ENCODE peak calls at places on chromosomes 2 and 18, in seven cellular contexts. G is body of pancreas, W is ovary, B is breast epithelium, Z is A549, T is IMR-90, K is GM12892. R is an unnamed sample.

GRCh38 chr2:236157366-236157765 is 10.8 kb downstream of the GBX2 start:
- DNase-seq in Z (no peak), T (no peak), K (no peak), B (no peak), W (no peak), G (no peak), R (peak; percentile 48)

GRCh38 chr18:37298816-37299215 is 266.8 kb downstream of the CELF4 start:
- DNase-seq in K (no peak), G (no peak), T (no peak), Z (no peak), W (peak; percentile 36), B (no peak), R (no peak)

GRCh38 chr2:26561918-26562810 is 79.0 kb downstream of the CIB4 start:
- DNase-seq in T (no peak), K (no peak), G (peak; percentile 86), W (peak; percentile 45), B (peak; percentile 50), Z (peak; percentile 64), R (no peak)

GRCh38 chr18:1805526-1805925 is 765.8 kb downstream of the METTL4 start:
- DNase-seq in Z (no peak), K (no peak), G (no peak), W (no peak), B (no peak), T (no peak), R (no peak)

GRCh38 chr18:48813833-48814489 is 136.8 kb downstream of the SMAD7 start:
- DNase-seq in G (no peak), Z (no peak), W (no peak), T (no peak), K (no peak), B (no peak), R (peak; percentile 83)

GRCh38 chr2:187842978-187843847 is 289.0 kb upstream of the TFPI start:
- DNase-seq in Z (peak; percentile 79), B (no peak), W (no peak), G (no peak), T (peak; percentile 78), K (no peak), R (no peak)

GRCh38 chr2:120949027-120949956 is 213.6 kb downstream of the GLI2 start:
- DNase-seq in T (no peak), G (peak; percentile 82), W (no peak), K (no peak), Z (peak; percentile 53), B (no peak), R (no peak)

GRCh38 chr2:70733428-70734185 is 34.4 kb downstream of the ADD2 start:
- DNase-seq in K (no peak), G (no peak), Z (no peak), W (no peak), B (no peak), T (no peak), R (no peak)

GRCh38 chr2:201254331-201254730 is 6.0 kb upstream of the CASP8 start:
- DNase-seq in G (peak; percentile 51), B (no peak), Z (peak; percentile 36), T (peak; percentile 52), K (no peak), W (no peak), R (no peak)

GRCh38 chr2:128396946-128397345 is 78.3 kb upstream of the HS6ST1 start:
- DNase-seq in B (no peak), K (no peak), T (peak; percentile 30), W (no peak), Z (no peak), G (no peak), R (no peak)

GRCh38 chr18:76771132-76771824 is 51.1 kb upstream of the ZNF236 start:
- DNase-seq in K (no peak), Z (no peak), G (no peak), B (no peak), W (no peak), T (no peak), R (no peak)

GRCh38 chr2:45922577-45922988 is 271.1 kb downstream of the PRKCE start:
- DNase-seq in K (no peak), Z (no peak), T (peak; percentile 79), G (peak; percentile 52), W (no peak), B (no peak), R (no peak)

GRCh38 chr2:14530506-14530905 is 102.0 kb upstream of the LRATD1 start:
- DNase-seq in B (no peak), G (no peak), T (peak; percentile 63), W (no peak), Z (no peak), K (no peak), R (no peak)

GRCh38 chr2:41764919-41765318 is 282.9 kb upstream of the PKDCC start:
- DNase-seq in T (no peak), B (no peak), Z (no peak), K (no peak), W (no peak), G (no peak), R (no peak)

GRCh38 chr2:130374587-130375290 is 18.9 kb downstream of the PTPN18 start:
- DNase-seq in G (no peak), K (no peak), W (no peak), Z (no peak), B (no peak), T (peak; percentile 52), R (no peak)

GRCh38 chr18:1995041-1995612 is 576.2 kb downstream of the METTL4 start:
- DNase-seq in Z (no peak), T (no peak), K (no peak), W (no peak), G (no peak), B (no peak), R (no peak)

GRCh38 chr2:47076586-47077441 is 78.3 kb downstream of the STPG4 start:
- DNase-seq in Z (peak; percentile 99), K (no peak), G (peak; percentile 52), T (peak; percentile 97), W (no peak), B (no peak), R (no peak)

GRCh38 chr18:60549338-60549960 is 176.9 kb upstream of the MC4R start:
- DNase-seq in B (no peak), G (no peak), T (peak; percentile 78), W (no peak), K (no peak), Z (peak; percentile 58), R (no peak)

GRCh38 chr2:63879876-63880433 is 38.3 kb downstream of the UGP2 start:
- DNase-seq in B (no peak), T (no peak), K (no peak), Z (no peak), W (no peak), G (no peak), R (no peak)

GRCh38 chr2:134745023-134745422 is 26.2 kb upstream of the TMEM163 start:
- DNase-seq in G (no peak), W (no peak), Z (no peak), B (no peak), K (no peak), T (no peak), R (no peak)

GRCh38 chr2:241094924-241095420 is 7.1 kb downstream of the MTERF4 start:
- DNase-seq in W (no peak), T (no peak), K (no peak), B (no peak), Z (no peak), G (no peak), R (peak; percentile 23)

GRCh38 chr2:241095594-241096290 is 6.3 kb downstream of the MTERF4 start:
- DNase-seq in B (no peak), T (no peak), W (no peak), K (no peak), Z (no peak), G (no peak), R (peak; percentile 26)

GRCh38 chr2:241099246-241099645 is 2.8 kb downstream of the MTERF4 start:
- DNase-seq in W (no peak), B (no peak), T (no peak), G (no peak), K (no peak), Z (no peak), R (peak; percentile 39)

GRCh38 chr2:241094172-241094571 is 7.9 kb downstream of the MTERF4 start:
- DNase-seq in T (no peak), B (no peak), G (no peak), W (no peak), Z (no peak), K (no peak), R (no peak)

DNA sequence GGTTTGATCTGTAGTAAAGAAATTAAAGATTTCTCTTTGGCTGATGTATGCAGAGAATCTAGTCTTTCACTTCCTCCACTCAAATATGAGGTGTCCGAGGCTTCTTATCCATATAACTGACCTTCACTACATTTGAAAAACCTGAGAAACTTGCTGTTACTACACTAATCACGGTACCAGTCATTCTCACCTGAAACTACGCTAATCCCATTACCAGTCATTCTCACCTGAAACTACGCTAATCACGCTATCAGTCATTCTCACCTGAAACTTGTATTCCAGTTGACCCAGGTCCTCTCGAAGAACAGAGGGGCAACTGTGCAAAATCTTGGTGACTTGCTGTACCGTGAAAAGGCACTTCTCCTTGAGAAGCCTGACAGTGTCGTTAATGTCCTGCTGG is 5.1 kb downstream of the MTERF4 start:
- DNase-seq in B (no peak), T (no peak), K (no peak), Z (no peak), G (no peak), W (no peak), R (no peak)
- TF ChIP-seq POLR2A in B (no peak), T (no peak), K (peak; percentile 34), Z (no peak), G (no peak), W (no peak), R (no peak)

DNA sequence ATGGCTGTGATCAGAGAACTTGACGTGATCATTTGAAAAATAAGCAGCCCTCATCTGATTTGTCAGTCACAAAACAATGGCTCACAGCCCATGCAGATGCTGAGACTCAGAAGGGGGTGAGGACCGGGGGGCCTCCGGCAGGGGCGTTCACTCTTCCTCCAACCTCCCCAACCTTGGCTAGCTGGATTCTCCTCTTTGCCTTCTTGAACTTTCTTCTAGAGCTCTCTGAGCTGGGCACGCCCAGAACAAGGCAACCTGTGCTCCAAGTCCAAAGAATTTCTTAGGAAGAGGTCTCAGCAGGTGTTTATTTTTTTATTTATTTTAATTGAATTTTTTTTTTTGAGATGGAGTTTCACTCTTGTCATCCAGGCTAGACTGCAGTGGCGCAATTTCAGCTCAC is 16.4 kb downstream of the EDAR start:
- DNase-seq in W (no peak), G (no peak), B (no peak), T (no peak), K (no peak), Z (no peak), R (no peak)
- TF ChIP-seq POLR2A in W (no peak), G (no peak), B (no peak), T (no peak), K (no peak), Z (no peak), R (no peak)

DNA sequence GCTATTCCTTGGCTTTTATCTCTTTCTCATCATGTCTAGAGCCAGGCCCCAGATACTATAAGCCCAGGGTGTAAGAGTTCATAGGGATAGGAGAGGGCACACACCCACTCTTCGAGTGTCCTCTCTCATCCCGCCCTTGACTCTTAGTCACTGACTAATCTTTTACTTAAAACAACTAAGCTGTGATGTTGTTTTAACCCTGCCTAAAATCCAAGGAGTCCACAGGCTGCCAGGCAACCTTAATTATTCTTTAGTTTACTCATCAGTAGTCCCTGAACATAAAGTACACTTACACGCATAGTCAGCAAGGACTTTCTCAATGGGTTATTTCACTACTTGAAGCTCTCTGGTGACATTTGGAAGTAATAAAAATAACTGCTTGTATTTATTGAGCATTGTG is 28.4 kb downstream of the GREB1L start:
- DNase-seq in K (no peak), T (no peak), B (no peak), Z (peak; percentile 0), W (no peak), G (no peak), R (no peak)
- TF ChIP-seq POLR2A in K (no peak), T (no peak), B (no peak), Z (no peak), W (no peak), G (no peak), R (no peak)

GRCh38 chr2:179263460-179264237 is 983 bp downstream of the SESTD1 start:
- DNase-seq in B (peak; percentile 32), K (peak; percentile 27), T (peak; percentile 57), Z (peak; percentile 41), W (peak; percentile 56), G (peak; percentile 64), R (peak; percentile 49)
- TF ChIP-seq POLR2A in B (peak; percentile 42), K (peak; percentile 10), T (no peak), Z (no peak), W (no peak), G (peak; percentile 47), R (no peak)

R was measured in lower leg skin.